ENCODE peak calls at places on chromosomes 1 and 21, in ten cellular contexts. X, U, Y, E, Z, N, B, A, I and D are unnamed samples.

GRCh38 chr21:45620201-45620600 is 23.3 kb upstream of the PCBP3 start:
- DNase-seq in Z (no peak), Y (no peak), I (no peak), B (no peak), N (no peak), X (no peak), E (no peak), A (no peak), U (no peak), D (no peak)

GRCh38 chr1:169484107-169484506 is 1.6 kb downstream of the SLC19A2 start:
- DNase-seq in U (peak), N (no peak), X (no peak), E (no peak), A (no peak), Z (no peak), Y (no peak), I (peak), B (no peak), D (no peak)

GRCh38 chr21:41080485-41080884 is 87.5 kb upstream of the BACE2 start:
- DNase-seq in E (no peak), N (no peak), U (no peak), B (no peak), Y (no peak), X (no peak), A (no peak), Z (no peak), I (no peak), D (no peak)

GRCh38 chr1:244989813-244990212 is 125.5 kb upstream of the HNRNPU start:
- DNase-seq in Z (no peak), Y (no peak), I (no peak), A (no peak), U (peak), N (no peak), E (peak), B (no peak), X (no peak), D (no peak)

GRCh38 chr1:173285046-173285445 is 77.9 kb upstream of the TNFSF4 start:
- DNase-seq in U (no peak), B (no peak), I (no peak), A (no peak), E (no peak), Z (no peak), Y (no peak), X (no peak), N (no peak), D (no peak)

GRCh38 chr1:57079454-57080157 is 113.8 kb upstream of the C8B start:
- DNase-seq in N (no peak), Y (no peak), E (no peak), A (no peak), X (no peak), I (no peak), Z (no peak), U (no peak), B (no peak), D (no peak)

GRCh38 chr1:205370780-205371179 is 14.1 kb upstream of the KLHDC8A start:
- DNase-seq in A (no peak), E (no peak), I (no peak), B (no peak), N (no peak), X (no peak), Z (no peak), U (no peak), Y (no peak), D (no peak)

GRCh38 chr1:2594001-2594640 is 7.5 kb downstream of the PRXL2B start:
- DNase-seq in X (peak), Y (peak), E (no peak), I (peak), B (no peak), N (no peak), A (no peak), U (no peak), Z (no peak), D (no peak)

GRCh38 chr1:206863266-206863665 is 2.2 kb upstream of the IL20 start:
- DNase-seq in I (no peak), E (no peak), B (peak), Z (no peak), U (no peak), X (no peak), Y (no peak), A (no peak), N (no peak), D (no peak)

GRCh38 chr1:201110138-201110537 is 2.1 kb downstream of the CACNA1S start:
- DNase-seq in Z (no peak), I (no peak), X (no peak), Y (no peak), B (no peak), E (no peak), N (no peak), U (no peak), A (no peak), D (no peak)

GRCh38 chr1:94884101-94884875 is 42.6 kb downstream of the CNN3 start:
- DNase-seq in U (peak), N (no peak), X (no peak), I (peak), Y (no peak), A (no peak), Z (peak), B (peak), E (peak), D (peak)

GRCh38 chr1:23010734-23011449 is 4.8 kb downstream of the TEX46 start:
- DNase-seq in E (peak), B (no peak), Y (no peak), X (no peak), A (no peak), Z (no peak), N (no peak), I (no peak), U (peak), D (peak)

GRCh38 chr1:9249534-9250335 is 15.2 kb downstream of the H6PD start:
- DNase-seq in X (peak), N (no peak), B (peak), Y (peak), A (no peak), Z (peak), I (no peak), E (peak), U (peak), D (peak)

GRCh38 chr21:34129039-34129891 is 55.9 kb downstream of the MRPS6 start:
- DNase-seq in B (peak), N (peak), E (peak), Z (peak), I (peak), X (no peak), U (peak), A (peak), Y (peak), D (peak)

GRCh38 chr1:180680558-180681144 is 48.8 kb downstream of the XPR1 start:
- DNase-seq in E (peak), Z (no peak), I (no peak), N (no peak), A (no peak), X (no peak), B (no peak), Y (no peak), U (peak), D (no peak)

GRCh38 chr1:93123141-93123783 is 44.2 kb downstream of the MTF2 start:
- DNase-seq in I (no peak), A (no peak), Y (no peak), E (no peak), Z (no peak), B (no peak), U (no peak), N (no peak), X (no peak), D (no peak)

GRCh38 chr1:65207317-65207716 is 59.3 kb downstream of the AK4 start:
- DNase-seq in U (no peak), Z (no peak), N (no peak), A (no peak), X (no peak), I (no peak), Y (no peak), E (no peak), B (no peak), D (peak)